ENCODE peak calls at places on chromosome 1, in nine cellular contexts. One of them, this sample, is unnamed.

GRCh38 chr1:40143891-40144575 is 17.2 kb upstream of the RLF start:
- DNase-seq in ureter: peak
- DNase-seq in A549: peak
- DNase-seq in GM12891: no peak
- DNase-seq in AG08396: peak
- DNase-seq in ecto neural progenitor cell: peak
- DNase-seq in NCI-H1092 treated with DMSO at 0.1 percent for 48 hours: peak
- DNase-seq in HEK293T: peak
- DNase-seq in cardiac fibroblast: peak
- DNase-seq in this sample: no peak

GRCh38 chr1:207067185-207067584 is 14.1 kb downstream of the PFKFB2 start:
- DNase-seq in ureter: no peak
- DNase-seq in A549: no peak
- DNase-seq in GM12891: no peak
- DNase-seq in AG08396: no peak
- DNase-seq in ecto neural progenitor cell: no peak
- DNase-seq in NCI-H1092 treated with DMSO at 0.1 percent for 48 hours: no peak
- DNase-seq in HEK293T: no peak
- DNase-seq in cardiac fibroblast: no peak
- DNase-seq in this sample: no peak

GRCh38 chr1:236287757-236288619 is 6.2 kb upstream of the ERO1B start:
- DNase-seq in ureter: no peak
- DNase-seq in A549: no peak
- DNase-seq in GM12891: no peak
- DNase-seq in AG08396: no peak
- DNase-seq in ecto neural progenitor cell: peak
- DNase-seq in NCI-H1092 treated with DMSO at 0.1 percent for 48 hours: peak
- DNase-seq in HEK293T: peak
- DNase-seq in cardiac fibroblast: no peak
- DNase-seq in this sample: no peak

GRCh38 chr1:147171399-147172167 is 687 bp downstream of the PRKAB2 start:
- DNase-seq in ureter: no peak
- DNase-seq in A549: peak
- DNase-seq in GM12891: peak
- DNase-seq in AG08396: peak
- DNase-seq in ecto neural progenitor cell: peak
- DNase-seq in NCI-H1092 treated with DMSO at 0.1 percent for 48 hours: peak
- DNase-seq in HEK293T: peak
- DNase-seq in cardiac fibroblast: peak
- DNase-seq in this sample: no peak

GRCh38 chr1:172742599-172743500 is 83.9 kb downstream of the FASLG start:
- DNase-seq in ureter: no peak
- DNase-seq in A549: peak
- DNase-seq in GM12891: no peak
- DNase-seq in AG08396: no peak
- DNase-seq in ecto neural progenitor cell: no peak
- DNase-seq in NCI-H1092 treated with DMSO at 0.1 percent for 48 hours: peak
- DNase-seq in HEK293T: peak
- DNase-seq in cardiac fibroblast: peak
- DNase-seq in this sample: no peak

GRCh38 chr1:208177656-208178055 is 66.5 kb downstream of the PLXNA2 start:
- DNase-seq in ureter: no peak
- DNase-seq in A549: no peak
- DNase-seq in GM12891: no peak
- DNase-seq in AG08396: no peak
- DNase-seq in ecto neural progenitor cell: no peak
- DNase-seq in NCI-H1092 treated with DMSO at 0.1 percent for 48 hours: peak
- DNase-seq in HEK293T: no peak
- DNase-seq in cardiac fibroblast: no peak
- DNase-seq in this sample: no peak

GRCh38 chr1:190754769-190755168 is 277.1 kb upstream of the BRINP3 start:
- DNase-seq in ureter: no peak
- DNase-seq in A549: peak
- DNase-seq in GM12891: no peak
- DNase-seq in AG08396: peak
- DNase-seq in ecto neural progenitor cell: no peak
- DNase-seq in NCI-H1092 treated with DMSO at 0.1 percent for 48 hours: no peak
- DNase-seq in HEK293T: no peak
- DNase-seq in cardiac fibroblast: peak
- DNase-seq in this sample: no peak

GRCh38 chr1:233245191-233245765 is 50.2 kb downstream of the PCNX2 start:
- DNase-seq in ureter: no peak
- DNase-seq in A549: no peak
- DNase-seq in GM12891: no peak
- DNase-seq in AG08396: no peak
- DNase-seq in ecto neural progenitor cell: no peak
- DNase-seq in NCI-H1092 treated with DMSO at 0.1 percent for 48 hours: no peak
- DNase-seq in HEK293T: no peak
- DNase-seq in cardiac fibroblast: no peak
- DNase-seq in this sample: no peak

GRCh38 chr1:218025454-218025853 is 259.6 kb upstream of the RRP15 start:
- DNase-seq in ureter: no peak
- DNase-seq in A549: no peak
- DNase-seq in GM12891: no peak
- DNase-seq in AG08396: no peak
- DNase-seq in ecto neural progenitor cell: no peak
- DNase-seq in NCI-H1092 treated with DMSO at 0.1 percent for 48 hours: no peak
- DNase-seq in HEK293T: no peak
- DNase-seq in cardiac fibroblast: no peak
- DNase-seq in this sample: no peak

GRCh38 chr1:182262425-182262824 is 129.2 kb downstream of the GLUL start:
- DNase-seq in ureter: no peak
- DNase-seq in A549: no peak
- DNase-seq in GM12891: no peak
- DNase-seq in AG08396: no peak
- DNase-seq in ecto neural progenitor cell: no peak
- DNase-seq in NCI-H1092 treated with DMSO at 0.1 percent for 48 hours: no peak
- DNase-seq in HEK293T: no peak
- DNase-seq in cardiac fibroblast: no peak
- DNase-seq in this sample: no peak

GRCh38 chr1:12536023-12536639 is 81.9 kb downstream of the DHRS3 start:
- DNase-seq in ureter: no peak
- DNase-seq in A549: no peak
- DNase-seq in GM12891: no peak
- DNase-seq in AG08396: no peak
- DNase-seq in ecto neural progenitor cell: no peak
- DNase-seq in NCI-H1092 treated with DMSO at 0.1 percent for 48 hours: no peak
- DNase-seq in HEK293T: no peak
- DNase-seq in cardiac fibroblast: no peak
- DNase-seq in this sample: no peak

This sample was measured in osteocyte.